ENCODE peak calls at places on chromosomes 13 and 19, in seven cellular contexts. O is IMR-90, W is body of pancreas, J is GM12878, C is breast epithelium, I is uterus, D is adrenal gland. H is an unnamed sample.
A peak's percentile ranks its signal among the peaks of the same experiment; 100 is the strongest.

GRCh38 chr13:34037636-34038325 is 219.8 kb downstream of the RFC3 start:
- DNase-seq in O (no peak), W (no peak), J (no peak), C (no peak), I (no peak), D (no peak), H (no peak)

GRCh38 chr13:37657134-37657533 is 58.6 kb upstream of the POSTN start:
- DNase-seq in O (peak; percentile 71), W (no peak), J (no peak), C (no peak), I (no peak), D (no peak), H (no peak)

GRCh38 chr13:78593652-78594494 is 9.5 kb downstream of the POU4F1 start:
- DNase-seq in O (no peak), W (no peak), J (no peak), C (no peak), I (no peak), D (no peak), H (no peak)

GRCh38 chr13:65188691-65189090 is 2041.4 kb downstream of the PCDH9 start:
- DNase-seq in O (no peak), W (no peak), J (no peak), C (no peak), I (no peak), D (no peak), H (no peak)

GRCh38 chr19:36113895-36114762 is 546 bp downstream of the POLR2I start:
- DNase-seq in O (peak; percentile 30), W (peak; percentile 16), J (no peak), C (no peak), I (no peak), D (peak; percentile 43), H (peak; percentile 50)

GRCh38 chr19:2798158-2798685 is 12.9 kb downstream of the THOP1 start:
- DNase-seq in O (no peak), W (no peak), J (no peak), C (no peak), I (no peak), D (no peak), H (no peak)

GRCh38 chr19:19305696-19306095 is 14.6 kb downstream of the SUGP1 start:
- DNase-seq in O (no peak), W (no peak), J (no peak), C (no peak), I (no peak), D (no peak), H (no peak)

GRCh38 chr19:51002542-51003311 is 1.3 kb upstream of the KLK8 start:
- DNase-seq in O (no peak), W (peak; percentile 16), J (no peak), C (no peak), I (no peak), D (no peak), H (no peak)

GRCh38 chr19:33826521-33826920 is 29.9 kb downstream of the KCTD15 start:
- DNase-seq in O (no peak), W (no peak), J (no peak), C (no peak), I (no peak), D (no peak), H (no peak)

GRCh38 chr19:11361771-11362731 is 6.8 kb downstream of the PLPPR2 start:
- DNase-seq in O (no peak), W (no peak), J (no peak), C (no peak), I (no peak), D (no peak), H (no peak)

GRCh38 chr19:55098716-55099556 is 18.5 kb downstream of the PPP1R12C start:
- DNase-seq in O (no peak), W (no peak), J (no peak), C (no peak), I (no peak), D (no peak), H (no peak)

GRCh38 chr19:19474950-19475781 is 40.2 kb downstream of the TSSK6 start:
- DNase-seq in O (no peak), W (no peak), J (no peak), C (no peak), I (no peak), D (peak; percentile 71), H (no peak)

GRCh38 chr13:31756346-31756745 is 17.0 kb downstream of the RXFP2 start:
- DNase-seq in O (peak; percentile 94), W (no peak), J (no peak), C (no peak), I (peak; percentile 24), D (no peak), H (no peak)

GRCh38 chr19:42010245-42011126 is 16.5 kb upstream of the ATP1A3 start:
- DNase-seq in O (peak; percentile 60), W (no peak), J (no peak), C (no peak), I (no peak), D (no peak), H (no peak)

GRCh38 chr13:111482806-111483620 is 162.6 kb downstream of the TEX29 start:
- DNase-seq in O (no peak), W (no peak), J (no peak), C (peak; percentile 20), I (no peak), D (no peak), H (no peak)

GRCh38 chr19:29561601-29562000 is 35.8 kb downstream of the VSTM2B start:
- DNase-seq in O (no peak), W (no peak), J (no peak), C (no peak), I (no peak), D (no peak), H (no peak)

GRCh38 chr19:40411958-40412499 is 1.1 kb downstream of the PRX start:
- DNase-seq in O (no peak), W (no peak), J (no peak), C (no peak), I (no peak), D (no peak), H (peak; percentile 27)

GRCh38 chr19:39156230-39156890 is 30.8 kb downstream of the PAK4 start:
- DNase-seq in O (peak; percentile 29), W (peak; percentile 36), J (no peak), C (no peak), I (no peak), D (no peak), H (no peak)

GRCh38 chr19:50794074-50794777 is 4.0 kb downstream of the ACP4 start:
- DNase-seq in O (no peak), W (peak; percentile 58), J (no peak), C (no peak), I (no peak), D (no peak), H (no peak)

GRCh38 chr19:18408053-18408476 is 10.6 kb upstream of the LRRC25 start:
- DNase-seq in O (no peak), W (peak; percentile 62), J (peak; percentile 87), C (no peak), I (no peak), D (peak; percentile 66), H (no peak)

GRCh38 chr19:55452381-55453325 is 8.8 kb downstream of the ISOC2 start:
- DNase-seq in O (peak; percentile 79), W (peak; percentile 68), J (no peak), C (peak; percentile 68), I (peak; percentile 72), D (peak; percentile 88), H (peak; percentile 69)

GRCh38 chr19:43901395-43902390 is 33.4 kb downstream of the ZNF45 start:
- DNase-seq in O (peak; percentile 88), W (peak; percentile 87), J (peak; percentile 61), C (peak; percentile 72), I (peak; percentile 69), D (peak; percentile 79), H (peak; percentile 89)
- TF ChIP-seq POLR2A in O (no peak), W (no peak), J (no peak), C (no peak), I (no peak), D (no peak), H (no peak)

DNA sequence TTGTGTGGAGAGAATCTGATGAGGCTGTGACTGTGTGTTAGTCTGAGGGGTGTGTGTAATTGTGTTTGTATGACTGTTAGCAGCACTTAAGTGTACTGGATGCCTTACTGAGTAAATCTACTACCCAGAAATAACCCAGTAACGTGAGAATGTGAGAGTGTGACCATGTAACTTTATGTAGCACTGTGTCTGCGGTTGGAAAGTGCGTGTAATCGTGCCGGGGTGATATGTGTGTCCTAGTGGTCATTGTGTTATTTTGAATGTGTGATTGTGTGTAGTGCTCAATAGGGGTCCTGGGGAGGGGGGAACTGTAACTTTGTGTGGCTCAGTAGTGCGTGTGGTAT is 550 bp downstream of the ZNF383 start:
- DNase-seq in O (peak; percentile 39), W (no peak), J (peak; percentile 5), C (no peak), I (no peak), D (no peak), H (no peak)
- H3K27ac ChIP-seq in O (peak overlapping the region; percentile 96), W (peak overlapping the region; percentile 72), J (peak overlapping the region; percentile 93), C (peak overlapping the region; percentile 85), I (peak overlapping the region; percentile 92), D (peak overlapping the region; percentile 38), H (peak overlapping the region; percentile 92)

DNA sequence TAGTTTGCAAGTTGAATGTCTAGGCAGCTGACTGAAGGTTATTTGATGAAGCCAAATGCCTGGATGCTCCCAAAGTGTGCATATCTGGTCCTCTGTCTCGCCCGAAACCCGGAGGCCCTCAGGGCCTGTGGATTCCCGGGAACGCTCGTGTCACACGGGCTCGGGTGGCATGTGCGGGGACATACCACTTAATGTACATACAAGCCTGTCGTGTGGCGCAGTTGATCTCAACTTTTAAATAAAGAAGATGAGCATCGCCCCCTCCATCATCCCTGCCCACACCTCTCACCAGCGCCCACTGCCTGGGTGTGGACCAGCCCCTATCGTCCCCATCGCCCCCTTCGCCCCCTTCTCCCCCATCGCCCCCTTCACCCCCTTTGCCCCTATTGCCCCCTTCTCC is 33.9 kb downstream of the ATP11A start:
- DNase-seq in O (no peak), W (no peak), J (no peak), C (no peak), I (peak; percentile 26), D (no peak), H (no peak)
- H3K36me3 ChIP-seq in O (no peaks in the 10 kb centered on the region), W (no peaks in the 10 kb centered on the region), J (no peaks in the 10 kb centered on the region), C (no peaks in the 10 kb centered on the region), I (no peaks in the 10 kb centered on the region), D (no peaks in the 10 kb centered on the region), H (no peaks in the 10 kb centered on the region)

GRCh38 chr13:25175026-25175425 is 2.9 kb upstream of the AMER2 start:
- DNase-seq in O (no peak), W (no peak), J (no peak), C (no peak), I (no peak), D (no peak), H (no peak)

GRCh38 chr13:25177636-25178035 is 5.5 kb upstream of the AMER2 start:
- DNase-seq in O (no peak), W (no peak), J (no peak), C (no peak), I (no peak), D (no peak), H (no peak)

GRCh38 chr13:25174304-25174703 is 2.2 kb upstream of the AMER2 start:
- DNase-seq in O (no peak), W (no peak), J (no peak), C (no peak), I (no peak), D (no peak), H (no peak)

GRCh38 chr13:25177012-25177411 is 4.9 kb upstream of the AMER2 start:
- DNase-seq in O (no peak), W (no peak), J (no peak), C (no peak), I (no peak), D (no peak), H (no peak)

DNA sequence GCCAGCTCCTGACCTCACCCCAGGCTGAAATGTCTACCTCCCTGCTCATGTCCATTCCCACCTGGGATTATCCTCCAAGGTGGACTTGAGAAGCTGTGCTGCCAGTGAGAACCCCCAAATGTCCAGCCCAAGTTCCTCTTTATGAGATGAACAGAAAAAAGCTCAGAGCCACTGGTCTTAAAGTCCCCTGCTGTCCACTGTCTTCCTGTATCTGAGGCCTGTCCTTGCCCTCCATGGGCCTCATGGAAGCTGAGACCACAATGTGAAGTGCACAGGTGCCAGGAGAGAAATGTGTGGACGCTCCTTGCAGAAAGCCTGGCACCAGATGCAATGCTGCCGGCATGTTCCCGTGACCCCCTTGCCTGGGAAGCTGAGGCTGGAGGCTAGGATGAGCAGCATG is 3.3 kb upstream of the AMER2 start:
- DNase-seq in O (no peak), W (no peak), J (no peak), C (no peak), I (no peak), D (no peak), H (no peak)
- TF ChIP-seq POLR2A in O (no peak), W (no peak), J (no peak), C (no peak), I (no peak), D (no peak), H (no peak)